ENCODE peak calls at places on chromosomes 1 and 21, in five cellular contexts. One of them, this sample, is unnamed. For H3K36me3, the result is how much of the 10 kb centered on the place peaks cover.

GRCh38 chr1:156126043-156126700 is 11.7 kb downstream of the LMNA start:
- DNase-seq in SJSA1: peak
- DNase-seq in heart left ventricle: peak
- DNase-seq in brain microvascular endothelial cell: peak
- DNase-seq in body of pancreas: peak
- DNase-seq in this sample: peak

GRCh38 chr21:28317177-28317950 is 675.3 kb downstream of the LTN1 start:
- DNase-seq in brain microvascular endothelial cell: no peak
- DNase-seq in body of pancreas: no peak
- DNase-seq in SJSA1: no peak
- DNase-seq in heart left ventricle: no peak
- DNase-seq in this sample: no peak

GRCh38 chr1:1116701-1117468 is 996 bp upstream of the C1orf159 start:
- DNase-seq in brain microvascular endothelial cell: no peak
- DNase-seq in SJSA1: no peak
- DNase-seq in heart left ventricle: no peak
- DNase-seq in body of pancreas: no peak
- DNase-seq in this sample: no peak

GRCh38 chr1:46333300-46334029 is 7.1 kb upstream of the NSUN4 start:
- DNase-seq in heart left ventricle: no peak
- DNase-seq in body of pancreas: no peak
- DNase-seq in brain microvascular endothelial cell: peak
- DNase-seq in SJSA1: no peak
- DNase-seq in this sample: no peak

GRCh38 chr1:27594542-27595510 is 9.1 kb downstream of the AHDC1 start:
- DNase-seq in SJSA1: no peak
- DNase-seq in brain microvascular endothelial cell: no peak
- DNase-seq in heart left ventricle: no peak
- DNase-seq in body of pancreas: no peak
- DNase-seq in this sample: no peak

GRCh38 chr1:13823126-13823880 is 123.3 kb downstream of the PRDM2 start:
- DNase-seq in body of pancreas: no peak
- DNase-seq in SJSA1: peak
- DNase-seq in brain microvascular endothelial cell: no peak
- DNase-seq in heart left ventricle: no peak
- DNase-seq in this sample: no peak

GRCh38 chr1:27527857-27528700 is 38.1 kb upstream of the WASF2 start:
- DNase-seq in heart left ventricle: peak
- DNase-seq in body of pancreas: peak
- DNase-seq in brain microvascular endothelial cell: no peak
- DNase-seq in SJSA1: no peak
- DNase-seq in this sample: peak

GRCh38 chr1:217089239-217090014 is 366.2 kb upstream of the ESRRG start:
- DNase-seq in body of pancreas: no peak
- DNase-seq in brain microvascular endothelial cell: peak
- DNase-seq in heart left ventricle: peak
- DNase-seq in SJSA1: no peak
- DNase-seq in this sample: no peak

GRCh38 chr1:94927405-94928175 is 680 bp upstream of the CNN3 start:
- DNase-seq in brain microvascular endothelial cell: peak
- DNase-seq in heart left ventricle: no peak
- DNase-seq in SJSA1: peak
- DNase-seq in body of pancreas: peak
- DNase-seq in this sample: peak

GRCh38 chr1:92833840-92834239 is 2.0 kb downstream of the RPL5 start:
- DNase-seq in brain microvascular endothelial cell: no peak
- DNase-seq in SJSA1: no peak
- DNase-seq in body of pancreas: no peak
- DNase-seq in heart left ventricle: no peak
- DNase-seq in this sample: no peak

GRCh38 chr1:201557572-201557958 is 18.6 kb downstream of the NAV1 start:
- DNase-seq in heart left ventricle: no peak
- DNase-seq in brain microvascular endothelial cell: no peak
- DNase-seq in body of pancreas: no peak
- DNase-seq in SJSA1: no peak
- DNase-seq in this sample: no peak

GRCh38 chr1:2786329-2787162 is 14.9 kb downstream of the TTC34 start:
- DNase-seq in SJSA1: no peak
- DNase-seq in brain microvascular endothelial cell: no peak
- DNase-seq in heart left ventricle: no peak
- DNase-seq in body of pancreas: peak
- DNase-seq in this sample: no peak

GRCh38 chr1:1203561-1204424 is 2.6 kb downstream of the TNFRSF18 start:
- DNase-seq in brain microvascular endothelial cell: no peak
- DNase-seq in SJSA1: no peak
- DNase-seq in body of pancreas: no peak
- DNase-seq in heart left ventricle: peak
- DNase-seq in this sample: no peak

GRCh38 chr1:183242556-183242955 is 56.5 kb downstream of the LAMC2 start:
- DNase-seq in brain microvascular endothelial cell: no peak
- DNase-seq in heart left ventricle: no peak
- DNase-seq in body of pancreas: no peak
- DNase-seq in SJSA1: no peak
- DNase-seq in this sample: no peak

GRCh38 chr1:98794196-98794886 is 132.8 kb downstream of the SNX7 start:
- DNase-seq in heart left ventricle: peak
- DNase-seq in SJSA1: no peak
- DNase-seq in brain microvascular endothelial cell: peak
- DNase-seq in body of pancreas: peak
- DNase-seq in this sample: peak

GRCh38 chr1:164702216-164702615 is 143.2 kb downstream of the PBX1 start:
- DNase-seq in SJSA1: no peak
- DNase-seq in heart left ventricle: no peak
- DNase-seq in body of pancreas: no peak
- DNase-seq in brain microvascular endothelial cell: no peak
- DNase-seq in this sample: no peak

GRCh38 chr1:35202048-35202719 is 9.2 kb upstream of the SFPQ start:
- DNase-seq in heart left ventricle: peak
- DNase-seq in brain microvascular endothelial cell: peak
- DNase-seq in body of pancreas: peak
- DNase-seq in SJSA1: peak
- DNase-seq in this sample: peak

GRCh38 chr1:212451416-212452322 is 18.9 kb downstream of the NENF start:
- DNase-seq in body of pancreas: no peak
- DNase-seq in brain microvascular endothelial cell: no peak
- DNase-seq in heart left ventricle: no peak
- DNase-seq in SJSA1: no peak
- DNase-seq in this sample: no peak

GRCh38 chr1:86352096-86352495 is 44.0 kb downstream of the ODF2L start:
- DNase-seq in SJSA1: no peak
- DNase-seq in body of pancreas: no peak
- DNase-seq in brain microvascular endothelial cell: no peak
- DNase-seq in heart left ventricle: no peak
- DNase-seq in this sample: no peak

GRCh38 chr1:89888480-89889335 is 67.9 kb downstream of the LRRC8D start:
- DNase-seq in SJSA1: no peak
- DNase-seq in body of pancreas: no peak
- DNase-seq in heart left ventricle: no peak
- DNase-seq in brain microvascular endothelial cell: no peak
- DNase-seq in this sample: no peak

GRCh38 chr1:44368471-44369151 is 13.6 kb upstream of the ERI3 start:
- DNase-seq in heart left ventricle: no peak
- DNase-seq in brain microvascular endothelial cell: no peak
- DNase-seq in body of pancreas: no peak
- DNase-seq in SJSA1: no peak
- DNase-seq in this sample: no peak

GRCh38 chr1:152398812-152399698 is 15.0 kb downstream of the CRNN start:
- DNase-seq in heart left ventricle: no peak
- DNase-seq in SJSA1: peak
- DNase-seq in brain microvascular endothelial cell: no peak
- DNase-seq in body of pancreas: peak
- DNase-seq in this sample: no peak

GRCh38 chr1:107976431-107977215 is 11.6 kb upstream of the VAV3 start:
- DNase-seq in brain microvascular endothelial cell: no peak
- DNase-seq in SJSA1: no peak
- DNase-seq in body of pancreas: no peak
- DNase-seq in heart left ventricle: no peak
- DNase-seq in this sample: no peak

GRCh38 chr1:40057310-40058030 is 16.9 kb downstream of the CAP1 start:
- DNase-seq in heart left ventricle: no peak
- DNase-seq in brain microvascular endothelial cell: no peak
- DNase-seq in SJSA1: no peak
- DNase-seq in body of pancreas: no peak
- DNase-seq in this sample: no peak

GRCh38 chr1:37513795-37514349 is 694 bp downstream of the MEAF6 start:
- DNase-seq in brain microvascular endothelial cell: peak
- DNase-seq in body of pancreas: peak
- DNase-seq in heart left ventricle: no peak
- DNase-seq in SJSA1: peak
- DNase-seq in this sample: peak

GRCh38 chr1:169240449-169241242 is 127.0 kb downstream of the NME7 start:
- DNase-seq in SJSA1: no peak
- DNase-seq in body of pancreas: no peak
- DNase-seq in heart left ventricle: no peak
- DNase-seq in brain microvascular endothelial cell: no peak
- DNase-seq in this sample: no peak

GRCh38 chr1:217029311-217030157 is 306.3 kb upstream of the ESRRG start:
- DNase-seq in SJSA1: no peak
- DNase-seq in heart left ventricle: no peak
- DNase-seq in brain microvascular endothelial cell: peak
- DNase-seq in body of pancreas: peak
- DNase-seq in this sample: peak

DNA sequence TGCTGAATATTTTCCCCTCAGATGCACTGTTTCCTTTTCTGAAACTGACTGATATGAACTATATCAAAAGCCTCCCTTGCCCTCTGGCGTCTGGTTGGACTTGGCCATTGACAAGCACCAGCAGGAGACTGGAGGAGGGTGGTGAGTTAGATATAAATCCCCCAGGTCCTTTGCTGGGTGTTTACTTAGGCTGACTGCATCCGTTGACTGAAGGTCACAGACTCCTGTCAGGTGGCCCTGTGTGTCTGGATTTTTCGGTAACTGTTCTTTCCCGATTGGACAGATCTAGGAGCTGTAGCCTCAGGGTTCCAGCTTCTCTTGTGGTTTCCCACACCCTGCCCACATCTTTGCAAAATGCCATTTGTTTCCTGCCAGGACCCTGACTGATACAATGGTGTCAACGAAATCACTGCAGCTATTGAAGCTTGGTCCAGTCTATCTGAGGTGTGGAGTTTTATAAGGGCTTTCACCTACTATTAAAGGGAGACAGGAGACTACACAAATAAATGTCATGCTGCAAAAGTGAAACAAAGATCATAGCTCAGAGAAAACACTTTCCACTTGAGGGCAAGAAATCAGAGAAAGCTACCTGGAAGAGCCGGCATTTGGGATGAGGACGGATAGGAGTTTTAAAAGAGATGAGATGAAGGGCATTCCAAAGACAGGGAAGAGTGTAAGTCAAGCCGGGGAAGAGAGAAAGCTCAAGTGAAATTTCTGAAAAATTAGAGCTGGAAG is 1.5 kb upstream of the MAGI3 start:
- DNase-seq in brain microvascular endothelial cell: no peak
- DNase-seq in SJSA1: no peak
- DNase-seq in body of pancreas: peak
- DNase-seq in heart left ventricle: peak
- DNase-seq in this sample: no peak
- H3K4me3 ChIP-seq in brain microvascular endothelial cell: peak
- H3K4me3 ChIP-seq in SJSA1: peak
- H3K4me3 ChIP-seq in body of pancreas: peak
- H3K4me3 ChIP-seq in heart left ventricle: peak
- H3K4me3 ChIP-seq in this sample: no peak

DNA sequence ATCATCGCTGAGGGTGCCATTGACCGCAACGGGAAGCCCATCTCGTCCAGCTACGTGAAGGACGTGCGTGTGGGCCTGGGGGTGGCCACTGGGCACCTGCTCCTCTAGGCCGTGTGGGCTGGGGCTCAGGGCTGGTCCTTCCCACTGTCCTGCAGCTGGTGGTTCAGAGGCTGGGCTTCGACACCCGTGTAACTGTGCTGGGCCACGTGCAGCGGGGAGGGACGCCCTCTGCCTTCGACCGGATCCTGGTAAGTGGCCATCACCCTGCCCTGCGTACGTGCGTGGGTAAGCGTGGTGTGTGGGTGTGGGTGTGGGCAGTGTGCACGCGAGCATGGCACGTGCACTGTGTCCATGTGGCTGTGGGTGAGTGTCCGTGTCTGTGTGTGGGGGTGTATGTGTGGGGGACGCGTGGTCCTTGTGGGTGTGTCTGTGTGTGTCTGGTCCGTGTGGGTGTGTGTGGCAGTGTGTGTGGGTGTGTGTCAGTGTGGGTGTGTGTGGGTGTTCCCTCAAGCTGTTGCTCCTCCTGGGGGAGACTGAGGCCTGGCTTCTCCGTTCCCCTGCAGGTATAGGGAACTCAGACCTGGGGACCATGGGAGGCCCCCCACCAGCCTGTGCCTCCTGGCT is 16.5 kb downstream of the PFKL start:
- DNase-seq in heart left ventricle: no peak
- DNase-seq in SJSA1: no peak
- DNase-seq in body of pancreas: no peak
- DNase-seq in brain microvascular endothelial cell: no peak
- DNase-seq in this sample: no peak
- H3K27ac ChIP-seq in heart left ventricle: no peak
- H3K27ac ChIP-seq in SJSA1: no peak
- H3K27ac ChIP-seq in body of pancreas: no peak
- H3K27ac ChIP-seq in brain microvascular endothelial cell: no peak
- H3K27ac ChIP-seq in this sample: no peak

GRCh38 chr1:226162898-226163297 is 23.6 kb downstream of the ACBD3 start:
- DNase-seq in SJSA1: no peak
- DNase-seq in heart left ventricle: no peak
- DNase-seq in body of pancreas: peak
- DNase-seq in brain microvascular endothelial cell: no peak
- DNase-seq in this sample: no peak

GRCh38 chr1:226164154-226164553 is 22.4 kb downstream of the ACBD3 start:
- DNase-seq in heart left ventricle: no peak
- DNase-seq in body of pancreas: no peak
- DNase-seq in SJSA1: no peak
- DNase-seq in brain microvascular endothelial cell: no peak
- DNase-seq in this sample: no peak

GRCh38 chr1:226166341-226166740 is 20.2 kb downstream of the ACBD3 start:
- DNase-seq in heart left ventricle: no peak
- DNase-seq in SJSA1: no peak
- DNase-seq in brain microvascular endothelial cell: no peak
- DNase-seq in body of pancreas: no peak
- DNase-seq in this sample: no peak
- H3K36me3 ChIP-seq in heart left ventricle: under half
- H3K36me3 ChIP-seq in SJSA1: under half
- H3K36me3 ChIP-seq in brain microvascular endothelial cell: under half
- H3K36me3 ChIP-seq in body of pancreas: under half
- H3K36me3 ChIP-seq in this sample: under half

DNA sequence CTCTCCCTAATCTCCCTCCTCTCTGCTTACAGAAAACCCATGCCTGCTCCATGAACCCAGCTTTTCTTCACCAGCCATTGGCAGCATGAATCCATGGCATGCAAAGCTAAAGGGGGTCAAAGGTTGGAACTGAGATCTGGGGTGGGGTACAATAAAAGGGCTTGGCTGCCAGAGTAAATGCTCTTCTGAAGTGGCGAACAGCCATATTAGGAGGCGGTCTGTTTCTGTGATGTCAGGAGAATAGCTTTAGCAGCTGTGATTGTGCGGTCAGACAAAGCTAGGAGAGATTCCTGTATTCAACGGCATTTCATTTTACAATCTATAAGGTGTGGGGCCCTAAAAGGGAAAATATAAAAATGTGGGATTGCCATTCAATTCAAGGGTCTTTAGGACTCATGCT is 71.7 kb upstream of the TMPRSS2 start:
- DNase-seq in body of pancreas: no peak
- DNase-seq in heart left ventricle: no peak
- DNase-seq in SJSA1: no peak
- DNase-seq in brain microvascular endothelial cell: no peak
- DNase-seq in this sample: no peak
- H3K4me3 ChIP-seq in body of pancreas: no peak
- H3K4me3 ChIP-seq in heart left ventricle: no peak
- H3K4me3 ChIP-seq in SJSA1: no peak
- H3K4me3 ChIP-seq in brain microvascular endothelial cell: no peak
- H3K4me3 ChIP-seq in this sample: no peak